ENCODE peak calls at places on chromosomes 5 and 9, in four cellular contexts. G is lung, H is PC-3, N is neural progenitor cell. P is an unnamed sample.

GRCh38 chr9:88535226-88535931 is 401 bp downstream of the NXNL2 start:
- DNase-seq in G (no peak), H (no peak), N (peak; percentile 69), P (peak; percentile 10)

GRCh38 chr5:179135006-179135405 is 74.8 kb downstream of the ZNF354C start:
- DNase-seq in G (no peak), H (no peak), N (no peak), P (no peak)

GRCh38 chr9:18385676-18386075 is 88.3 kb upstream of the ADAMTSL1 start:
- DNase-seq in G (no peak), H (no peak), N (no peak), P (no peak)

GRCh38 chr9:104738452-104738851 is 9.0 kb upstream of the NIPSNAP3A start:
- DNase-seq in G (no peak), H (no peak), N (no peak), P (no peak)

GRCh38 chr5:128084228-128085167 is 932 bp downstream of the SLC12A2 start:
- DNase-seq in G (peak; percentile 37), H (peak; percentile 44), N (peak; percentile 57), P (peak; percentile 49)

GRCh38 chr5:4614088-4614487 is 526.0 kb upstream of the ADAMTS16 start:
- DNase-seq in G (no peak), H (no peak), N (peak; percentile 8), P (no peak)

GRCh38 chr9:15484802-15485201 is 26.0 kb downstream of the PSIP1 start:
- DNase-seq in G (no peak), H (no peak), N (no peak), P (no peak)

GRCh38 chr5:132777209-132778069 is at the start of gene SEPTIN8:
- DNase-seq in G (no peak), H (peak; percentile 42), N (peak; percentile 80), P (peak; percentile 51)

GRCh38 chr9:99071313-99072039 is 33.4 kb upstream of the TGFBR1 start:
- DNase-seq in G (no peak), H (no peak), N (no peak), P (no peak)

GRCh38 chr9:94817291-94818195 is 91.0 kb downstream of the AOPEP start:
- DNase-seq in G (no peak), H (no peak), N (no peak), P (no peak)

GRCh38 chr5:87300744-87301143 is 33.1 kb downstream of the RASA1 start:
- DNase-seq in G (no peak), H (peak; percentile 97), N (no peak), P (peak; percentile 17)

GRCh38 chr5:56516441-56516840 is 283.3 kb upstream of the ANKRD55 start:
- DNase-seq in G (no peak), H (no peak), N (no peak), P (no peak)

GRCh38 chr5:141906517-141906916 is 17.2 kb upstream of the DELE1 start:
- DNase-seq in G (no peak), H (no peak), N (no peak), P (no peak)

GRCh38 chr9:85347541-85347940 is 394.2 kb downstream of the AGTPBP1 start:
- DNase-seq in G (no peak), H (no peak), N (no peak), P (no peak)

GRCh38 chr5:115461506-115462290 is 82.9 kb downstream of the FEM1C start:
- DNase-seq in G (no peak), H (peak; percentile 87), N (no peak), P (peak; percentile 36)

GRCh38 chr9:7132605-7133004 is 374.8 kb downstream of the KDM4C start:
- DNase-seq in G (no peak), H (no peak), N (no peak), P (no peak)

GRCh38 chr9:137907776-137908175 is 30.2 kb downstream of the CACNA1B start:
- DNase-seq in G (no peak), H (no peak), N (no peak), P (no peak)

GRCh38 chr9:5052858-5053257 is 67.8 kb downstream of the JAK2 start:
- DNase-seq in G (no peak), H (no peak), N (no peak), P (no peak)

GRCh38 chr5:140018517-140018916 is 24.6 kb downstream of the NRG2 start:
- DNase-seq in G (no peak), H (no peak), N (no peak), P (no peak)

GRCh38 chr5:65708140-65708539 is 13.8 kb downstream of the SGTB start:
- DNase-seq in G (no peak), H (no peak), N (no peak), P (no peak)

GRCh38 chr5:65707663-65708062 is 14.2 kb downstream of the SGTB start:
- DNase-seq in G (no peak), H (no peak), N (no peak), P (no peak)

GRCh38 chr5:65699338-65699737 is 22.6 kb downstream of the SGTB start:
- DNase-seq in G (no peak), H (no peak), N (no peak), P (no peak)

GRCh38 chr5:65702036-65702435 is 19.9 kb downstream of the SGTB start:
- DNase-seq in G (no peak), H (no peak), N (no peak), P (no peak)

DNA sequence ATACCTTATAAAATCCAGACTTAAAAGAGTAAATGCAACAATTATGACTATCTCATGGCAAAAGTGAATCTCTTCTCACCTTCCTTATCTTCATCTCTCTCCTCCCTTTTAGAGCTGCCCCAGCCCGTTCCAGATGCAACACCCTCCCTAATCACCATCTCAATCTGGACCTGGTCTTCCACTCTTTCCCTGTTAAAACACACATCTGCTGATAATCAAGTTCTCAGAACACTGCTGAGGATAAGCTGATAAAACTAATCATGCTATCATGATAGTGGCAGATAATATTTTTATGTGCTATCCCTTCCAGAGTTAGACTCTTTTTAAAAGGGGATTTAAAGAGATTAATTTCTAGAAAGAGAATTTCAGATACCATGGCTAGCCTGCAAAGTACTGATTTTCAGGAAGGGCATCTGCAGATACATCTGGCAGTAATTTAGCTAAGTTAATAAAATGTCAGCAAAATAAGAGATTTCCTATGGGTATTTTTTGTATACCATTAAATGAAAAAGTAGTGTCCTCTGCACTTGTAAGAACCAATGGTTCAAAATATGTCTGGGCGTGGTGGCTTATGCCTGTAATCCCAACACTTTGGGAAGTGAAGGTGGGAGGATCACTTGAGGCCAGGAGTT is 17.2 kb downstream of the SGTB start:
- DNase-seq in G (no peak), H (no peak), N (no peak), P (no peak)
- H3K4me3 ChIP-seq in G (no peak overlapping the region), H (no peak overlapping the region), N (no peak overlapping the region), P (no peak overlapping the region)

DNA sequence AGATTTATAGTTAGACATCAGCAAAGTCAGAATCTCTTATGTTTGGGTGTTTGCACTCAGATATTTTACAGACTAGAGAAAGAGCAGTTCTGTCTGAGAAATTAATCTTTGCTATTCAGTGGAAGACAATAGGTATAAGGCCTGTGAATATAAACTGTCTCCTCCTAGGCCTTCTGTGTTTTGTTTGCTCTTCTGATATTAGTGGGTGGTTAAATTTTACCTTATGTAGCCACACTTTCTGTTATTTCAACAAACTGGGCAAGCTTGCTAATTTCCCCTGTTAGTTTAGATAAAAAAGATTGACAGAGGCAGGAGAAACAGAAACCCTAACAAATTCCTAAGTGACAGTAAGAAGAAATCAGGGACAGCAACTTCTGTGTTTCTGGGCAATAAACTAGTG is 141.6 kb downstream of the ARHGAP26 start:
- DNase-seq in G (no peak), H (no peak), N (no peak), P (no peak)
- H3K4me1 ChIP-seq in G (no peaks in the 10 kb centered on the region), H (peaks cover 26% of the 10 kb centered on the region), N (no peaks in the 10 kb centered on the region), P (no peaks in the 10 kb centered on the region)

DNA sequence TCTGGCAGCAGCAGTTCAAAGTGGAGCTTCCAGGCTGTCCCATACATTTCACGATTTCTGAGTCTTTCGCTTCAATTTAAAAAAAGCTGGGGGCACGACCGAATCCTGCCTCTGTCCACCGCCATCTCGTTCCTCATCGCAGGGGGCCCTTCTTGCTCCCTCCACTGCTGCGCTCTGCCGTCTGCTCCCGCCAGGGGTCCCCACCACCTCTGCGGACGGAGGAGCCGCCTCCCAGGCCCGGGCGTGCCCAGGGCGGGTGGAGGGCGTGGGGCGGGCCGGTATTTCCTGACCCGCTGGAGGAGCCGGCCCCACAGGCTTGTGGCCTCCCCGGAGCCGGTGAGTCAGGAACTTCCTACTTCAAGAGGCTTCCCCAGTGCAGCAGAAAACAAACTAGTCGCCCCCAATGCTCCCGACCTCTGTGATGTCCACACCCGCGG is 50.4 kb downstream of the USP20 start:
- DNase-seq in G (peak; percentile 94), H (peak; percentile 91), N (peak; percentile 92), P (peak; percentile 80)
- H3K27ac ChIP-seq in G (peak overlapping the region; percentile 27), H (peak overlapping the region; percentile 26), N (no peak overlapping the region), P (peak overlapping the region; percentile 90)

DNA sequence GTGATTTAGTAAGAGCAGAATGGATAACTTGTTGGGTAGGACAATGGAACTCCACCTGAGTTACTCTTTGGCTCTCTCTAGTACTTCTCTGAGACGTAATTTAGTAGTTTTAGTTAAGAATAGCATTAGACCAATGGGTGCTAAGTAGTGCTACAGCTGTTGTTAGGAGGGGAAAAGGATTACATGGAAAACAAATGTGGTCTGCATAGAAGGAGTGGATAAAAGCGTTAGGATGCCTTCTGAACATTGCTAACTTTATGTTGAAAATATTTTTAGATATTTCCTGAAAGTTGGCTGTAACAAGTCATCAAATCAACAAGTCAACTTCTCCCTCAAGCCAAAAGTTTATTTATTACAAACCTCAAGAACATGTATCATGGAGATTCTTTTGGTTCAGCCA is 409.5 kb upstream of the MEF2C start:
- DNase-seq in G (no peak), H (no peak), N (no peak), P (no peak)
- H3K4me3 ChIP-seq in G (no peak overlapping the region), H (no peak overlapping the region), N (no peak overlapping the region), P (no peak overlapping the region)

GRCh38 chr5:170168002-170168401 is 62.3 kb downstream of the FOXI1 start:
- DNase-seq in G (no peak), H (no peak), N (no peak), P (no peak)

GRCh38 chr5:170162631-170163321 is 57.1 kb downstream of the FOXI1 start:
- DNase-seq in G (no peak), H (no peak), N (no peak), P (no peak)

GRCh38 chr5:170164087-170164486 is 58.4 kb downstream of the FOXI1 start:
- DNase-seq in G (no peak), H (no peak), N (no peak), P (no peak)

GRCh38 chr5:170166101-170166500 is 60.4 kb downstream of the FOXI1 start:
- DNase-seq in G (no peak), H (no peak), N (no peak), P (no peak)

DNA sequence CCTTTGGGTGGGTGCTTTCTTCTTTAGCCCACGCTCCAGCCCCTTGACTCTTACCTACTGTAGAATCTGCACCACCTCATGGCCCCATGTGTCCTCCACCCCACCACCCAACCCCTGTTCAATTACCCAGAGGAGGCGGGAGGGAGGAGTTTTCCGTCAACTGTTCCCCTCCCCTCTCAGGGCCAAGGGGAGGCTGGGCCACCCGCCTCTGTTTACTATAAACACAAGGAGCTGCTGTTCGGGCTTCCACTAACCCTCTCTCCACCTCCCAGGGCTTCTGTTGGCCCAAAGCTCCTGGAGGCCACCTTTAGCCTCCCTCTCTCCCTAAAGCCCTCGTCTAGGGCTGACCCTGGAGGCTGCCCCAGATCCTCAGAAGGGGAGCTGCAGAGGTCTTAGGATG is 59.2 kb downstream of the FOXI1 start:
- DNase-seq in G (no peak), H (no peak), N (no peak), P (no peak)
- H3K4me1 ChIP-seq in G (no peaks in the 10 kb centered on the region), H (peaks cover 4% of the 10 kb centered on the region), N (peaks cover 4% of the 10 kb centered on the region), P (no peaks in the 10 kb centered on the region)

GRCh38 chr9:13387668-13388124 is 108.2 kb upstream of the MPDZ start:
- DNase-seq in G (no peak), H (no peak), N (no peak), P (no peak)
- H3K27ac ChIP-seq in G (peak overlapping the region; percentile 48), H (no peak overlapping the region), N (no peak overlapping the region), P (no peak overlapping the region)

P was measured in small intestine.